ENCODE peak calls at places on chromosome 2, in six cellular contexts. One of them, this sample, is unnamed.

GRCh38 chr2:180979086-180979934 is 1.1 kb upstream of the UBE2E3 start:
- DNase-seq in activated CD8-positive, alpha-beta memory T cell treated with anti-CD3 and anti-CD28 coated beads for 24 hours: no peak
- DNase-seq in HTR-8/SVneo: peak; percentile 49
- DNase-seq in bronchial epithelial cell: peak; percentile 58
- DNase-seq in fibroblast of the aortic adventitia: peak; percentile 63
- DNase-seq in activated naive CD8-positive, alpha-beta T cell treated with anti-CD3 and anti-CD28 coated beads, Interleukin-2, amount 10 ng/mL, durations not matched to agents 7 days and 5 days: no peak
- DNase-seq in this sample: no peak

GRCh38 chr2:118987886-118988285 is 45.9 kb downstream of the MARCO start:
- DNase-seq in activated CD8-positive, alpha-beta memory T cell treated with anti-CD3 and anti-CD28 coated beads for 24 hours: peak; percentile 45
- DNase-seq in HTR-8/SVneo: no peak
- DNase-seq in bronchial epithelial cell: no peak
- DNase-seq in fibroblast of the aortic adventitia: no peak
- DNase-seq in activated naive CD8-positive, alpha-beta T cell treated with anti-CD3 and anti-CD28 coated beads, Interleukin-2, amount 10 ng/mL, durations not matched to agents 7 days and 5 days: no peak
- DNase-seq in this sample: no peak

GRCh38 chr2:169705927-169706326 is 11.7 kb downstream of the PHOSPHO2 start:
- DNase-seq in activated CD8-positive, alpha-beta memory T cell treated with anti-CD3 and anti-CD28 coated beads for 24 hours: no peak
- DNase-seq in HTR-8/SVneo: no peak
- DNase-seq in bronchial epithelial cell: no peak
- DNase-seq in fibroblast of the aortic adventitia: peak; percentile 88
- DNase-seq in activated naive CD8-positive, alpha-beta T cell treated with anti-CD3 and anti-CD28 coated beads, Interleukin-2, amount 10 ng/mL, durations not matched to agents 7 days and 5 days: no peak
- DNase-seq in this sample: no peak

GRCh38 chr2:3289526-3289925 is 88.1 kb downstream of the EIPR1 start:
- DNase-seq in activated CD8-positive, alpha-beta memory T cell treated with anti-CD3 and anti-CD28 coated beads for 24 hours: no peak
- DNase-seq in HTR-8/SVneo: no peak
- DNase-seq in bronchial epithelial cell: no peak
- DNase-seq in fibroblast of the aortic adventitia: no peak
- DNase-seq in activated naive CD8-positive, alpha-beta T cell treated with anti-CD3 and anti-CD28 coated beads, Interleukin-2, amount 10 ng/mL, durations not matched to agents 7 days and 5 days: no peak
- DNase-seq in this sample: no peak

GRCh38 chr2:237967463-237967871 is 653 bp downstream of the UBE2F start:
- DNase-seq in activated CD8-positive, alpha-beta memory T cell treated with anti-CD3 and anti-CD28 coated beads for 24 hours: peak; percentile 69
- DNase-seq in HTR-8/SVneo: no peak
- DNase-seq in bronchial epithelial cell: no peak
- DNase-seq in fibroblast of the aortic adventitia: peak; percentile 16
- DNase-seq in activated naive CD8-positive, alpha-beta T cell treated with anti-CD3 and anti-CD28 coated beads, Interleukin-2, amount 10 ng/mL, durations not matched to agents 7 days and 5 days: peak; percentile 56
- DNase-seq in this sample: peak; percentile 75

GRCh38 chr2:96527990-96528679 is 8.4 kb upstream of the ARID5A start:
- DNase-seq in activated CD8-positive, alpha-beta memory T cell treated with anti-CD3 and anti-CD28 coated beads for 24 hours: peak; percentile 86
- DNase-seq in HTR-8/SVneo: no peak
- DNase-seq in bronchial epithelial cell: no peak
- DNase-seq in fibroblast of the aortic adventitia: peak; percentile 69
- DNase-seq in activated naive CD8-positive, alpha-beta T cell treated with anti-CD3 and anti-CD28 coated beads, Interleukin-2, amount 10 ng/mL, durations not matched to agents 7 days and 5 days: no peak
- DNase-seq in this sample: peak; percentile 78

GRCh38 chr2:212949786-212950185 is 201.6 kb downstream of the IKZF2 start:
- DNase-seq in activated CD8-positive, alpha-beta memory T cell treated with anti-CD3 and anti-CD28 coated beads for 24 hours: no peak
- DNase-seq in HTR-8/SVneo: no peak
- DNase-seq in bronchial epithelial cell: no peak
- DNase-seq in fibroblast of the aortic adventitia: no peak
- DNase-seq in activated naive CD8-positive, alpha-beta T cell treated with anti-CD3 and anti-CD28 coated beads, Interleukin-2, amount 10 ng/mL, durations not matched to agents 7 days and 5 days: no peak
- DNase-seq in this sample: no peak

GRCh38 chr2:70118798-70119454 is 31.6 kb downstream of the PCBP1 start:
- DNase-seq in activated CD8-positive, alpha-beta memory T cell treated with anti-CD3 and anti-CD28 coated beads for 24 hours: no peak
- DNase-seq in HTR-8/SVneo: no peak
- DNase-seq in bronchial epithelial cell: no peak
- DNase-seq in fibroblast of the aortic adventitia: no peak
- DNase-seq in activated naive CD8-positive, alpha-beta T cell treated with anti-CD3 and anti-CD28 coated beads, Interleukin-2, amount 10 ng/mL, durations not matched to agents 7 days and 5 days: no peak
- DNase-seq in this sample: no peak

GRCh38 chr2:53998834-53999233 is 28.0 kb upstream of the PSME4 start:
- DNase-seq in activated CD8-positive, alpha-beta memory T cell treated with anti-CD3 and anti-CD28 coated beads for 24 hours: no peak
- DNase-seq in HTR-8/SVneo: no peak
- DNase-seq in bronchial epithelial cell: no peak
- DNase-seq in fibroblast of the aortic adventitia: no peak
- DNase-seq in activated naive CD8-positive, alpha-beta T cell treated with anti-CD3 and anti-CD28 coated beads, Interleukin-2, amount 10 ng/mL, durations not matched to agents 7 days and 5 days: no peak
- DNase-seq in this sample: no peak